ENCODE peak calls at places on chromosomes 6 and 20, in five cellular contexts. E is retinal pigment epithelial cell; F is CD8-positive, alpha-beta T cell; M is brain microvascular endothelial cell; G is mesothelial cell of epicardium. B is an unnamed sample.
A peak's percentile ranks its signal among the peaks of the same experiment; 100 is the strongest.

GRCh38 chr20:17875106-17875980 is 93.3 kb downstream of the SNX5 start:
- DNase-seq in E (peak; percentile 85), F (no peak), G (no peak), M (no peak), B (peak; percentile 23)

GRCh38 chr6:12635813-12636212 is 80.8 kb upstream of the PHACTR1 start:
- DNase-seq in G (no peak), M (no peak), F (no peak), E (no peak), B (no peak)

GRCh38 chr6:159527351-159527750 is 165.7 kb downstream of the SOD2 start:
- DNase-seq in G (no peak), F (no peak), M (no peak), E (no peak), B (no peak)

GRCh38 chr6:5746392-5747140 is 260.2 kb downstream of the NRN1 start:
- DNase-seq in M (no peak), E (no peak), F (no peak), G (no peak), B (peak; percentile 3)

GRCh38 chr6:73200735-73201134 is 24.6 kb downstream of the KHDC1L start:
- DNase-seq in F (no peak), M (no peak), G (no peak), E (no peak), B (no peak)

GRCh38 chr6:140809694-140810101 is 1323.0 kb upstream of the GJE1 start:
- DNase-seq in F (no peak), M (peak; percentile 61), E (no peak), G (no peak), B (no peak)

GRCh38 chr6:87029711-87030314 is 65.1 kb downstream of the CGA start:
- DNase-seq in E (peak; percentile 54), M (peak; percentile 49), F (no peak), G (no peak), B (peak; percentile 65)

GRCh38 chr6:169243154-169243553 is 10.5 kb downstream of the THBS2 start:
- DNase-seq in G (no peak), E (no peak), M (no peak), F (no peak), B (no peak)

GRCh38 chr6:10511477-10511876 is 9.7 kb upstream of the GCNT2 start:
- DNase-seq in F (no peak), E (no peak), G (no peak), M (peak; percentile 8), B (peak; percentile 12)

GRCh38 chr6:85449388-85449817 is 480 bp upstream of the NT5E start:
- DNase-seq in E (no peak), G (no peak), F (peak; percentile 71), M (peak; percentile 85), B (peak; percentile 52)

GRCh38 chr6:151437401-151437800 is 14.5 kb downstream of the RMND1 start:
- DNase-seq in F (no peak), G (no peak), E (no peak), M (no peak), B (peak; percentile 61)

GRCh38 chr6:30102701-30103629 is 9.9 kb downstream of the TRIM31 start:
- DNase-seq in F (peak; percentile 81), E (peak; percentile 36), G (no peak), M (peak; percentile 85), B (peak; percentile 74)

GRCh38 chr6:122718616-122719015 is 60.9 kb upstream of the FABP7 start:
- DNase-seq in E (no peak), M (no peak), G (no peak), F (no peak), B (no peak)

GRCh38 chr6:90080876-90081464 is 186.7 kb downstream of the GJA10 start:
- DNase-seq in G (no peak), F (peak; percentile 88), E (no peak), M (no peak), B (no peak)

GRCh38 chr6:49423817-49424216 is 39.2 kb downstream of the MMUT start:
- DNase-seq in E (no peak), M (no peak), F (no peak), G (no peak), B (peak; percentile 37)

GRCh38 chr6:135170849-135171248 is 10.3 kb upstream of the MYB start:
- DNase-seq in M (no peak), E (no peak), G (no peak), F (no peak), B (peak; percentile 75)

GRCh38 chr6:83199865-83200230 is 6.7 kb downstream of the RWDD2A start:
- DNase-seq in E (no peak), F (no peak), M (peak; percentile 80), G (no peak), B (peak; percentile 95)

GRCh38 chr20:50510706-50511401 is 671 bp downstream of the PTPN1 start:
- DNase-seq in E (no peak), G (no peak), F (no peak), M (no peak), B (no peak)

GRCh38 chr6:43706788-43707187 is 19.2 kb upstream of the MRPS18A start:
- DNase-seq in F (no peak), E (no peak), G (no peak), M (peak; percentile 57), B (no peak)

GRCh38 chr6:136063095-136063494 is 187.0 kb downstream of the MTFR2 start:
- DNase-seq in M (peak; percentile 56), E (peak; percentile 85), G (no peak), F (no peak), B (no peak)

GRCh38 chr6:13653296-13653695 is 38.2 kb downstream of the NOL7 start:
- DNase-seq in E (no peak), F (no peak), M (peak; percentile 37), G (no peak), B (no peak)

GRCh38 chr6:15062311-15063252 is 183.3 kb upstream of the JARID2 start:
- DNase-seq in F (no peak), E (peak; percentile 28), M (peak; percentile 99), G (no peak), B (peak; percentile 100)

GRCh38 chr6:35230950-35231349 is 17.2 kb downstream of the SCUBE3 start:
- DNase-seq in G (no peak), F (no peak), E (no peak), M (no peak), B (no peak)

GRCh38 chr6:167504412-167504961 is 179.6 kb downstream of the TTLL2 start:
- DNase-seq in E (no peak), F (no peak), G (no peak), M (no peak), B (no peak)

DNA sequence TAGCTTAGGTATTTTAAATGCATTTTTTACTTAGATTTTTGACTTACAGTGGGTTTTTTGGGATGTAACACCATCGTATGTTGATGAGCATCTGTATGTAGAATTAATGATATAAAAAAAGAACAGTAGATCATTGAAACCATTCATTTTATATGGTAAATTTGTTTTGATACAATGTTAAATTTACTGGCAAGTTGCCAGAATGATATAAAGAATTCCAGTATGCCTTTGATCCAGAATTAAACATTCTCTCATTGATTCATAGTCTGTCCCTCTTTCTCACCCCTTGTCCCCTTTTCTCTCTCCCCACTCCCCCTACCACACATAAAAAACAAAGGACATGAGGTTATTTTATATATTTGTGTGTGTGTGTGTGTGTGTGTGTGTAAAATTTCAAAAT is 45.3 kb downstream of the VTA1 start:
- DNase-seq in F (no peak), G (no peak), M (no peak), E (no peak), B (no peak)
- TF ChIP-seq CTCF in F (no peak), G (no peak), M (no peak), E (no peak), B (no peak)

GRCh38 chr20:38660429-38660828 is 58.8 kb downstream of the ARHGAP40 start:
- DNase-seq in E (no peak), M (no peak), G (no peak), F (no peak), B (no peak)

GRCh38 chr20:38657390-38657789 is 55.8 kb downstream of the ARHGAP40 start:
- DNase-seq in E (no peak), M (no peak), G (no peak), F (no peak), B (no peak)

GRCh38 chr20:38663660-38664059 is 60.6 kb upstream of the SLC32A1 start:
- DNase-seq in M (no peak), E (no peak), G (no peak), F (no peak), B (no peak)

GRCh38 chr20:38659613-38659880 is 57.9 kb downstream of the ARHGAP40 start:
- DNase-seq in M (no peak), F (no peak), E (no peak), G (no peak), B (no peak)

GRCh38 chr20:38658879-38659612 is 57.4 kb downstream of the ARHGAP40 start:
- DNase-seq in E (no peak), F (no peak), M (no peak), G (no peak), B (peak; percentile 36)
- TF ChIP-seq CTCF in E (peak; percentile 82), F (peak; percentile 61), M (peak; percentile 78), G (peak; percentile 67), B (peak; percentile 86)

GRCh38 chr20:63979221-63979548 is 257 bp downstream of the SAMD10 start:
- DNase-seq in G (no peak), E (no peak), M (no peak), F (no peak), B (no peak)

GRCh38 chr20:63980317-63980805 is 571 bp upstream of the PRPF6 start:
- DNase-seq in G (no peak), E (no peak), M (no peak), F (peak; percentile 48), B (peak; percentile 93)

GRCh38 chr20:63978319-63979220 is 872 bp downstream of the SAMD10 start:
- DNase-seq in F (peak; percentile 45), G (no peak), E (no peak), M (no peak), B (peak; percentile 57)

GRCh38 chr20:63980806-63981728 is at the start of gene PRPF6:
- DNase-seq in E (peak; percentile 74), F (peak; percentile 95), M (peak; percentile 84), G (peak; percentile 92), B (peak; percentile 83)

GRCh38 chr20:63979549-63980316 is at the start of gene SAMD10:
- DNase-seq in M (no peak), E (no peak), F (peak; percentile 86), G (peak; percentile 72), B (no peak)
- TF ChIP-seq CTCF in M (no peak), E (no peak), F (no peak), G (no peak), B (no peak)

DNA sequence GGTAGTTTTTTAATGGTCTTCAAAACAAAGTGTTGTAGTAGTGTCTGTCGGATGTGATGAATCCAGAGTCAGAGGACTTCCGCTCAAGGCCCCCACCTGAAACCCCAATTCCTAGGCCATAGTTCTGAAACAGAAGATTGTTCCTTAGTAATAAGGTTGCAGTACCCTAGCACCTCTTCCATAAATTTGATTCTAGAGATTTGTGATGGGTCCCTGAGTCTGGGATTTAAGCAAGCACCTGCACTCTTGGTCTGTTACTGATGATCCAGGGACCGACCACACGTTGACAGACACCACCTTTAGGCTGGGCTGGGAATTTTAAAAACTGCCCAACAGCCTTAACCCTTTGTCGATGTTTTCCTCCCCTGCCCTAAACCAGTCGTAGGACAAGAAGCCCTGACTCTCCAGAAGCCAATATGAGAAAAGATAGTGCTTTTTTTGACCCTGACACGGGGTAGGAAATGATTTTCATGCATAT is 1.2 kb downstream of the KCTD20 start:
- DNase-seq in F (no peak), G (no peak), M (no peak), E (no peak), B (peak; percentile 41)
- TF ChIP-seq CTCF in F (no peak), G (no peak), M (peak; percentile 50), E (peak; percentile 24), B (peak; percentile 27)

GRCh38 chr6:57147955-57148858 is 23.9 kb upstream of the BAG2 start:
- DNase-seq in G (no peak), E (no peak), M (peak; percentile 21), F (no peak), B (no peak)
- TF ChIP-seq CTCF in G (no peak), E (no peak), M (no peak), F (no peak), B (no peak)

B was measured in bronchial epithelial cell.